ENCODE peak calls at places on chromosomes 16 and 17, in five cellular contexts. U is kidney, R is fibroblast of villous mesenchyme, Y is tibial nerve, X is transverse colon. B is an unnamed sample.

GRCh38 chr17:19403021-19403420 is 8.0 kb upstream of the RNF112 start:
- DNase-seq in U (peak), R (no peak), Y (no peak), X (no peak), B (no peak)

GRCh38 chr16:30767767-30768465 is 5.8 kb downstream of the RNF40 start:
- DNase-seq in U (peak), R (no peak), Y (no peak), X (no peak), B (peak)

GRCh38 chr16:47142469-47143328 is 1.0 kb downstream of the NETO2 start:
- DNase-seq in U (peak), R (peak), Y (no peak), X (peak), B (peak)

GRCh38 chr17:66676421-66676820 is 158.5 kb upstream of the CACNG5 start:
- DNase-seq in U (peak), R (no peak), Y (no peak), X (peak), B (no peak)

GRCh38 chr16:88613293-88613692 is 25.1 kb upstream of the IL17C start:
- DNase-seq in U (no peak), R (no peak), Y (no peak), X (no peak), B (no peak)

GRCh38 chr17:27332485-27333409 is 38.8 kb downstream of the WSB1 start:
- DNase-seq in U (peak), R (peak), Y (peak), X (peak), B (peak)

GRCh38 chr17:78322327-78322857 is 37.5 kb downstream of the SOCS3 start:
- DNase-seq in U (peak), R (no peak), Y (no peak), X (no peak), B (no peak)

GRCh38 chr16:77434365-77435239 is at the start of gene ADAMTS18:
- DNase-seq in U (peak), R (no peak), Y (no peak), X (no peak), B (no peak)

GRCh38 chr17:44257815-44258750 is 9.9 kb downstream of the SLC4A1 start:
- DNase-seq in U (no peak), R (no peak), Y (no peak), X (no peak), B (no peak)

GRCh38 chr17:68954146-68954971 is 833 bp downstream of the ABCA8 start:
- DNase-seq in U (no peak), R (peak), Y (no peak), X (no peak), B (no peak)

GRCh38 chr17:68950725-68951124 is 4.5 kb downstream of the ABCA8 start:
- DNase-seq in U (no peak), R (no peak), Y (no peak), X (no peak), B (no peak)

GRCh38 chr17:68953340-68953997 is 1.7 kb downstream of the ABCA8 start:
- DNase-seq in U (no peak), R (no peak), Y (no peak), X (no peak), B (no peak)

GRCh38 chr17:68957944-68958343 is 2.8 kb upstream of the ABCA8 start:
- DNase-seq in U (no peak), R (no peak), Y (no peak), X (no peak), B (no peak)

GRCh38 chr17:68955181-68955841 is at the start of gene ABCA8:
- DNase-seq in U (no peak), R (peak), Y (peak), X (no peak), B (no peak)
- H3K4me3 ChIP-seq in U (peak), R (peak), Y (peak), X (no peak), B (no peak)

GRCh38 chr17:82930924-82931695 is 91.3 kb upstream of the ZNF750 start:
- DNase-seq in U (peak), R (no peak), Y (no peak), X (peak), B (peak)
- H3K4me3 ChIP-seq in U (no peak), R (no peak), Y (no peak), X (no peak), B (no peak)

DNA sequence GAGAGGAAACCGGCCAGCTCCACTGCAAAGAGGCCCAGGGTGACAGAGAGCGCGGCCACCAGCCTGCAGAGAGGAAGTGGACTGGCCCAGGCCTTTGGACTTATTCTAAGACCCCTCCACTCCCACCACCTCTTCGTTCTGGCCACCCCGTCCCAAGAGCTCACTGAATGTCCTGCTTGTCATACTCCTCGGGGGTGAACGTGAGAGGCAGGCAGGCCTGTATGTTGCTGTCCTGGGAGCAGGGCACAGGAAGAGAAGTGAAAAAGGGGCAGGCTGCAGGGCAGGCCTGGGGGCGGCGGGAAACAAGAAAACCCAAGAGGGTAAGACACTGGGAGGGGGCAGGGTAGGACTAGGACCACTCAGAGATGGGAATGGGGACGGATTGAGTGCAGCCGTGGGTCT is 384 bp downstream of the TMEM107 start:
- DNase-seq in U (peak), R (no peak), Y (no peak), X (peak), B (peak)
- H3K4me3 ChIP-seq in U (peak), R (peak), Y (peak), X (peak), B (peak)

GRCh38 chr17:62900096-62900495 is 65.9 kb upstream of the TANC2 start:
- DNase-seq in U (no peak), R (no peak), Y (no peak), X (no peak), B (no peak)

GRCh38 chr17:62899349-62899748 is 66.7 kb upstream of the TANC2 start:
- DNase-seq in U (no peak), R (no peak), Y (peak), X (no peak), B (no peak)

GRCh38 chr17:62898239-62898864 is 67.7 kb upstream of the TANC2 start:
- DNase-seq in U (no peak), R (peak), Y (no peak), X (no peak), B (no peak)

GRCh38 chr17:62895650-62896301 is 70.3 kb upstream of the TANC2 start:
- DNase-seq in U (no peak), R (no peak), Y (peak), X (no peak), B (no peak)

DNA sequence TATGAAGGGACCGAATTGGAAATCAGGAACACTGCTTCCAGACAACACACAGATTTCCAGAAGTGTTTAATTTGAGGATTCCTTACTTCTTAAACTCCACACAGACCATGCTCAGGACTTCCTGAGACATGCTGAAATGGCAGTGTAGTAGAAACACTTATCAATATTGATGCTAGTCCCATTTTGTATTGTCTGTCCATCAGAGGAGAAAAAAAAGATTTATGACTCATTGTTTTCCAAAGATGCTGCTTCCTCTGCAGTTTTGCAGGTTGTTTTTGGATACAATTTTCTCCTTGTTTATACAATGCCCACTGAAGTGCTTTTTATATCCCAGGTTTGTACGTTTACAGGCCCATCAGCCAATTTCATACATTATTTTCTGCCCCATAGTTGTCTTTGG is 68.3 kb upstream of the TANC2 start:
- DNase-seq in U (no peak), R (no peak), Y (no peak), X (no peak), B (no peak)
- H3K4me3 ChIP-seq in U (no peak), R (no peak), Y (no peak), X (no peak), B (no peak)

B was measured in spleen.